ENCODE peak calls at places on chromosome 6, in seven cellular contexts. T is mesendoderm, R is H9, W is neuronal stem cell, C is mesenchymal stem cell, F is H1, E is trophoblast cell. Z is an unnamed sample. For H3K4me1, the result is how much of the 10 kb centered on the place peaks cover.

GRCh38 chr6:108100003-108100402 is 25.5 kb upstream of the OSTM1 start:
- DNase-seq in C (no peak), E (no peak), F (no peak), T (no peak), R (no peak), W (no peak), Z (no peak)

GRCh38 chr6:57177545-57178225 is 5.6 kb downstream of the BAG2 start:
- DNase-seq in F (no peak), C (no peak), W (no peak), E (no peak), R (no peak), T (no peak), Z (peak)

GRCh38 chr6:89067796-89068195 is 12.8 kb upstream of the PNRC1 start:
- DNase-seq in W (no peak), F (no peak), C (no peak), T (no peak), R (no peak), E (peak), Z (no peak)

GRCh38 chr6:111591370-111591900 is 14.2 kb downstream of the TRAF3IP2 start:
- DNase-seq in W (no peak), R (no peak), C (peak), E (peak), T (no peak), F (no peak), Z (peak)

GRCh38 chr6:11094411-11094851 is 797 bp downstream of the SMIM13 start:
- DNase-seq in F (no peak), R (peak), E (peak), T (peak), W (peak), C (peak), Z (peak)

GRCh38 chr6:20112206-20112605 is 100.1 kb downstream of the MBOAT1 start:
- DNase-seq in T (no peak), E (no peak), R (no peak), F (no peak), C (no peak), W (no peak), Z (no peak)

GRCh38 chr6:10140824-10141223 is 274.1 kb downstream of the TFAP2A start:
- DNase-seq in W (no peak), E (no peak), C (no peak), T (no peak), R (no peak), F (no peak), Z (no peak)

GRCh38 chr6:3263091-3263490 is 4.3 kb downstream of the PSMG4 start:
- DNase-seq in W (no peak), T (no peak), R (no peak), E (no peak), C (no peak), F (no peak), Z (peak)

GRCh38 chr6:139863356-139863755 is 488.9 kb upstream of the CITED2 start:
- DNase-seq in W (no peak), C (no peak), F (no peak), E (no peak), T (no peak), R (no peak), Z (peak)

GRCh38 chr6:85460951-85461805 is 11.3 kb downstream of the NT5E start:
- DNase-seq in T (no peak), W (no peak), R (no peak), F (no peak), E (no peak), C (peak), Z (no peak)

GRCh38 chr6:12548526-12548925 is 168.0 kb upstream of the PHACTR1 start:
- DNase-seq in E (no peak), F (no peak), R (no peak), C (peak), W (no peak), T (no peak), Z (peak)

GRCh38 chr6:137928286-137928685 is 61.2 kb downstream of the TNFAIP3 start:
- DNase-seq in E (no peak), R (no peak), C (no peak), T (no peak), F (no peak), W (no peak), Z (no peak)

GRCh38 chr6:121652726-121653623 is 217.5 kb downstream of the GJA1 start:
- DNase-seq in R (no peak), E (peak), W (no peak), C (peak), F (no peak), T (no peak), Z (peak)

GRCh38 chr6:11769816-11770545 is 8.6 kb downstream of the ADTRP start:
- DNase-seq in R (peak), W (no peak), F (no peak), T (peak), C (no peak), E (peak), Z (no peak)

GRCh38 chr6:4553387-4553786 is 222.8 kb upstream of the CDYL start:
- DNase-seq in C (no peak), F (no peak), T (no peak), E (no peak), R (no peak), W (no peak), Z (no peak)

GRCh38 chr6:115467726-115468125 is 593.0 kb downstream of the FRK start:
- DNase-seq in R (no peak), C (no peak), T (peak), F (no peak), W (no peak), E (no peak), Z (no peak)

GRCh38 chr6:45835725-45836437 is 179.8 kb downstream of the CLIC5 start:
- DNase-seq in W (no peak), E (peak), T (no peak), F (no peak), C (no peak), R (no peak), Z (no peak)

GRCh38 chr6:11732036-11732545 is 46.5 kb downstream of the ADTRP start:
- DNase-seq in R (no peak), F (no peak), C (peak), T (no peak), W (no peak), E (peak), Z (peak)

GRCh38 chr6:540490-540889 is 116.4 kb downstream of the HUS1B start:
- DNase-seq in F (no peak), R (no peak), C (no peak), T (no peak), W (no peak), E (no peak), Z (no peak)

GRCh38 chr6:20472748-20473147 is 61.5 kb upstream of the CDKAL1 start:
- DNase-seq in W (no peak), T (no peak), C (no peak), F (no peak), R (no peak), E (no peak), Z (no peak)

GRCh38 chr6:291697-292505 is at the start of gene DUSP22:
- DNase-seq in F (no peak), R (peak), W (peak), T (peak), C (peak), E (peak), Z (peak)

GRCh38 chr6:111154981-111155380 is 67.7 kb downstream of the SLC16A10 start:
- DNase-seq in E (no peak), C (no peak), W (no peak), R (no peak), T (no peak), F (no peak), Z (no peak)

GRCh38 chr6:33207569-33208088 is 671 bp upstream of the RING1 start:
- DNase-seq in R (no peak), E (peak), C (peak), T (no peak), F (no peak), W (no peak), Z (peak)

GRCh38 chr6:100665041-100665380 is 200.3 kb upstream of the SIM1 start:
- DNase-seq in W (no peak), T (no peak), F (no peak), E (peak), R (no peak), C (peak), Z (no peak)

GRCh38 chr6:112241820-112242443 is 12.4 kb downstream of the LAMA4 start:
- DNase-seq in W (no peak), E (no peak), R (no peak), C (no peak), F (no peak), T (no peak), Z (no peak)

DNA sequence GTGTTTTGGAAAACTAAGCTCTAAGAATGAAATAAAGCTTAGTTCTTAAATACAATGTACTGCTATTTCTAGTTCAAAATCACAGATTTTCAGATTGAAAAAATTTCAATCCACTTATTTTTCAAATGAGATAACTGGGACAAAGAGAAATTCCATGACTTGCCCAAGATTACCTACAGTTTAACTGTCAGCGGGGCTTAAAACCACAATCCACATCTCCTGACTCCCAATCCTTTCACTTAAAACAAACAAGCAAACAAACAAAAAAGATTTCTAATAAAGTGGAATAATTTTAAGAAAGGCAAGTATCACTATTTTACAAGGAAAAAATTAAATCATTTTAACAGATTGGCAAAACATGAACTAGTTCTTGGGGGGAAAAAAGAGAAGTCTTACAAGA is 4.2 kb downstream of the PHIP start:
- DNase-seq in W (no peak), F (no peak), T (peak), C (no peak), R (no peak), E (no peak), Z (no peak)
- H3K4me1 ChIP-seq in W (under half), F (under half), T (under half), C (under half), R (under half), E (under half), Z (under half)

GRCh38 chr6:129507059-129507807 is 202.7 kb downstream of the ARHGAP18 start:
- DNase-seq in W (no peak), F (no peak), C (no peak), E (peak), R (no peak), T (no peak), Z (no peak)
- H3K4ac ChIP-seq in W (no peak), F (no peak), C (no peak), E (no peak), R (no peak), T (no peak), Z (no peak)

GRCh38 chr6:148345176-148345575 is 2.5 kb downstream of the SASH1 start:
- DNase-seq in E (peak), W (no peak), T (peak), C (peak), R (no peak), F (no peak), Z (no peak)
- H3K4me1 ChIP-seq in E (under half), W (under half), T (under half), C (under half), R (under half), F (under half), Z (under half)

GRCh38 chr6:134314236-134314821 is 3.6 kb downstream of the SGK1 start:
- DNase-seq in W (no peak), T (no peak), E (no peak), C (no peak), R (no peak), F (no peak), Z (no peak)
- H3K4ac ChIP-seq in W (no peak), T (no peak), E (no peak), C (no peak), R (no peak), F (no peak), Z (no peak)

GRCh38 chr6:87724994-87725811 is 23.2 kb upstream of the AKIRIN2 start:
- DNase-seq in C (no peak), E (no peak), F (no peak), T (no peak), R (no peak), W (no peak), Z (no peak)

GRCh38 chr6:87731080-87731479 is 29.0 kb upstream of the AKIRIN2 start:
- DNase-seq in R (no peak), F (no peak), W (no peak), C (no peak), E (no peak), T (no peak), Z (no peak)

GRCh38 chr6:87728706-87729105 is 26.7 kb upstream of the AKIRIN2 start:
- DNase-seq in E (no peak), T (no peak), W (no peak), R (no peak), C (no peak), F (no peak), Z (no peak)

GRCh38 chr6:87731818-87732661 is 30.0 kb upstream of the AKIRIN2 start:
- DNase-seq in C (peak), E (peak), F (no peak), T (no peak), W (no peak), R (no peak), Z (peak)

GRCh38 chr6:87730310-87730709 is 28.3 kb upstream of the AKIRIN2 start:
- DNase-seq in E (no peak), W (no peak), R (no peak), T (no peak), F (no peak), C (no peak), Z (peak)
- H3K4me1 ChIP-seq in E (under half), W (under half), R (under half), T (under half), F (under half), C (under half), Z (under half)